ENCODE peak calls at places on chromosomes 3 and 15, in six cellular contexts. A, C, L, Q, R and V are unnamed samples.

GRCh38 chr15:75929799-75930565 is 26.3 kb downstream of the FBXO22 start:
- DNase-seq in A (no peak), C (no peak), L (no peak), Q (no peak), R (no peak), V (no peak)

GRCh38 chr15:33027636-33028035 is 166.9 kb downstream of the FMN1 start:
- DNase-seq in A (no peak), C (no peak), L (no peak), Q (no peak), R (no peak), V (no peak)

GRCh38 chr3:158768361-158768787 is 33.5 kb upstream of the MFSD1 start:
- DNase-seq in A (peak), C (peak), L (no peak), Q (peak), R (peak), V (peak)

GRCh38 chr3:101807884-101808283 is 28.9 kb downstream of the NXPE3 start:
- DNase-seq in A (no peak), C (no peak), L (no peak), Q (no peak), R (no peak), V (no peak)

GRCh38 chr3:172040078-172040975 is 949 bp downstream of the FNDC3B start:
- DNase-seq in A (peak), C (peak), L (no peak), Q (peak), R (peak), V (peak)

GRCh38 chr15:71921191-71921590 is 110.8 kb downstream of the NR2E3 start:
- DNase-seq in A (no peak), C (peak), L (no peak), Q (no peak), R (peak), V (no peak)

GRCh38 chr3:106945435-106945834 is 431.8 kb upstream of the CCDC54 start:
- DNase-seq in A (no peak), C (no peak), L (no peak), Q (no peak), R (peak), V (no peak)

GRCh38 chr15:67823371-67824156 is 1.7 kb upstream of the SKOR1 start:
- DNase-seq in A (no peak), C (no peak), L (no peak), Q (no peak), R (no peak), V (no peak)

GRCh38 chr3:172268896-172269295 is 179.4 kb downstream of the GHSR start:
- DNase-seq in A (no peak), C (peak), L (no peak), Q (no peak), R (peak), V (no peak)

GRCh38 chr3:149377408-149378111 is at the start of gene TM4SF1:
- DNase-seq in A (peak), C (peak), L (no peak), Q (peak), R (peak), V (no peak)

GRCh38 chr3:51224843-51225242 is 160.2 kb upstream of the MANF start:
- DNase-seq in A (no peak), C (no peak), L (no peak), Q (no peak), R (no peak), V (no peak)

GRCh38 chr3:43624619-43625305 is 3.0 kb upstream of the ANO10 start:
- DNase-seq in A (no peak), C (no peak), L (no peak), Q (no peak), R (no peak), V (no peak)

GRCh38 chr3:48419597-48419996 is 10.3 kb downstream of the PLXNB1 start:
- DNase-seq in A (no peak), C (no peak), L (no peak), Q (no peak), R (no peak), V (no peak)

GRCh38 chr3:50156991-50157493 is 1.9 kb downstream of the SEMA3F start:
- DNase-seq in A (no peak), C (peak), L (no peak), Q (peak), R (peak), V (no peak)
- H3K18ac ChIP-seq in A (peak), C (peak), L (peak), Q (peak), R (peak), V (peak)

GRCh38 chr3:53169832-53170324 is 8.9 kb downstream of the PRKCD start:
- DNase-seq in A (no peak), C (no peak), L (no peak), Q (no peak), R (no peak), V (no peak)
- H3K4me2 ChIP-seq in A (no peak), C (no peak), L (no peak), Q (no peak), R (no peak), V (no peak)

GRCh38 chr15:63010920-63011693 is 31.4 kb upstream of the TPM1 start:
- DNase-seq in A (no peak), C (no peak), L (no peak), Q (no peak), R (no peak), V (no peak)
- H3K18ac ChIP-seq in A (no peak), C (no peak), L (no peak), Q (no peak), R (no peak), V (no peak)

GRCh38 chr15:29266052-29266572 is 3.5 kb downstream of the NSMCE3 start:
- DNase-seq in A (no peak), C (no peak), L (no peak), Q (no peak), R (no peak), V (no peak)
- H3K4me2 ChIP-seq in A (no peak), C (no peak), L (no peak), Q (no peak), R (no peak), V (no peak)

DNA sequence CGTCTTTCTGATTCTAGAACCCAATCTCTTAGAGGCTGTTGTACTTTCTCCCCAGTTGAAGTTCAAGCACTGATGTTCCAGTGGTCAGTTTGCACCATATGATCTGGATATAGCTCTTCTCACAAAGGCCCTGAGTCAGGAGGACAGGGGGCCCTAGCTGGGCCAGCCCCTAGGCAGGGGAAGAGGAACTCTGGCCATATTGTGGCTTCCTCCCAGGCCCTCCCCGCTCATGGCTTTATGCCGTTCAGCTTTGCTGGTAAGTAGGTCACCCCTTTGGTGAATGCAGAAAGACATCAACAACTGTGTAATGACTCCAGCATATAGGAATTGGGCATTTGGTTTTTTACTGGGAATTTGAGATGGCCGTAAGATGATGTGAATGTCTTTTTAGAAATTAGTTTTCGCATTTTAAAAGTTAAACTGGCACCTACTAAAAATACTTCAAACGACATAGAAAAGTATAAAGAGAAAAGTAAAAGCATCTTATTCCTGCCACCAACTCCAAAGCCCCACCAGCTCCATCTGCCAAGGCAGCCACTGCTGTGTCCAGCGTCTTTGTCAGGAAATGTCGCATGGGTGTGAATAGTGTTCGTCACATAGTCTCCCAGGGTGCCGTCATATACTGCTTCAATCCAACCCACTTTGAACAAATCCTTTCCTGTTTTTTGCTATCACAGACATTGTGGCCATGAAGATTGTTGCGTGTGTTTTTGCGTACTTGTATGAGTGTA is 25.3 kb downstream of the CCR9 start:
- DNase-seq in A (no peak), C (no peak), L (no peak), Q (no peak), R (no peak), V (no peak)
- H3K18ac ChIP-seq in A (no peak), C (no peak), L (no peak), Q (no peak), R (no peak), V (no peak)

GRCh38 chr3:184174646-184175492 is at the start of gene AP2M1:
- DNase-seq in A (peak), C (peak), L (peak), Q (peak), R (peak), V (peak)
- H3K4me2 ChIP-seq in A (peak), C (peak), L (peak), Q (peak), R (peak), V (peak)

GRCh38 chr3:128232421-128233180 is 79.3 kb downstream of the EEFSEC start:
- DNase-seq in A (no peak), C (no peak), L (no peak), Q (no peak), R (no peak), V (no peak)
- H3K18ac ChIP-seq in A (no peak), C (no peak), L (no peak), Q (no peak), R (no peak), V (no peak)

GRCh38 chr15:78879517-78880241 is 7.0 kb downstream of the MORF4L1 start:
- DNase-seq in A (no peak), C (peak), L (no peak), Q (no peak), R (peak), V (no peak)

GRCh38 chr15:78878356-78878755 is 5.7 kb downstream of the MORF4L1 start:
- DNase-seq in A (no peak), C (peak), L (no peak), Q (no peak), R (peak), V (no peak)

GRCh38 chr15:78881681-78882080 is 9.0 kb downstream of the MORF4L1 start:
- DNase-seq in A (no peak), C (no peak), L (no peak), Q (no peak), R (no peak), V (no peak)

GRCh38 chr15:78880828-78881227 is 8.1 kb downstream of the MORF4L1 start:
- DNase-seq in A (no peak), C (no peak), L (no peak), Q (no peak), R (peak), V (no peak)

GRCh38 chr15:78880242-78880533 is 7.5 kb downstream of the MORF4L1 start:
- DNase-seq in A (no peak), C (peak), L (no peak), Q (no peak), R (peak), V (no peak)
- H3K4me2 ChIP-seq in A (no peak), C (no peak), L (no peak), Q (no peak), R (peak), V (no peak)

GRCh38 chr3:73540969-73541740 is 83.6 kb downstream of the PDZRN3 start:
- DNase-seq in A (no peak), C (no peak), L (no peak), Q (no peak), R (peak), V (no peak)

GRCh38 chr3:73546961-73547360 is 77.8 kb downstream of the PDZRN3 start:
- DNase-seq in A (no peak), C (peak), L (no peak), Q (no peak), R (peak), V (no peak)

GRCh38 chr3:73547427-73548036 is 77.2 kb downstream of the PDZRN3 start:
- DNase-seq in A (no peak), C (peak), L (no peak), Q (no peak), R (peak), V (no peak)

GRCh38 chr3:73536952-73537351 is 87.8 kb downstream of the PDZRN3 start:
- DNase-seq in A (no peak), C (no peak), L (no peak), Q (no peak), R (no peak), V (no peak)

DNA sequence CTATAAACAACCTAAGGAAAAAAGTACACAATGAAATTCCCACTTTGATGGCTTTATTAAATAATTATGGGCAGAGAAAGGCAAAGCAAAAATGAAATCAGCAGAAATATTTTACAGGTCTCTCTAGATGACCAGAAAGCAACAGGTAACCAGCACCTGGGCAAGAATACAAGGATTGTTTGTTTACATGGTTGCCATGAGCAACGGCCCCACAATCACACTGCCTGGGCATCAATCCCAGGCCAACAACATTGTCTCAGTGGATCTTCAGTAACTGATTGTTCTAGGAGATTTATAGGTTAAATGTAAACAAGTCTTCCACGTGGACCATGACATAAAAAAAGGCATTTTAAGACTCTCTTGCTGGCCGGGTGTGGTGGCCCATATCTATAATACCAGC is 82.6 kb downstream of the PDZRN3 start:
- DNase-seq in A (peak), C (no peak), L (no peak), Q (peak), R (no peak), V (no peak)
- H3K18ac ChIP-seq in A (no peak), C (no peak), L (no peak), Q (no peak), R (no peak), V (no peak)